ENCODE peak calls at places on chromosome 1, in six cellular contexts. O is HCT116, N is H1, A is IMR-90, R is A549, M is K562. W is an unnamed sample.

GRCh38 chr1:25799758-25800537 is at the start of gene SELENON:
- DNase-seq in O (no peak), N (no peak), A (peak; percentile 28), R (peak; percentile 38), M (peak; percentile 95), W (peak; percentile 51)

GRCh38 chr1:67735806-67736627 is 51.0 kb downstream of the GADD45A start:
- DNase-seq in O (peak; percentile 45), N (no peak), A (peak; percentile 96), R (peak; percentile 36), M (peak; percentile 70), W (peak; percentile 98)

GRCh38 chr1:242579528-242580235 is 55.2 kb upstream of the PLD5 start:
- DNase-seq in O (no peak), N (no peak), A (no peak), R (peak; percentile 8), M (no peak), W (no peak)

GRCh38 chr1:159799446-159799985 is 2.6 kb upstream of the FCRL6 start:
- DNase-seq in O (no peak), N (no peak), A (no peak), R (no peak), M (no peak), W (no peak)

GRCh38 chr1:147246910-147247655 is 4.6 kb downstream of the CHD1L start:
- DNase-seq in O (no peak), N (no peak), A (no peak), R (no peak), M (no peak), W (no peak)

GRCh38 chr1:180301135-180301737 is 71.2 kb downstream of the LHX4 start:
- DNase-seq in O (no peak), N (no peak), A (peak; percentile 72), R (no peak), M (no peak), W (no peak)

GRCh38 chr1:236141447-236142357 is 637 bp upstream of the GPR137B start:
- DNase-seq in O (no peak), N (no peak), A (peak; percentile 56), R (peak; percentile 55), M (no peak), W (peak; percentile 62)

GRCh38 chr1:86788300-86789206 is 84.2 kb downstream of the SH3GLB1 start:
- DNase-seq in O (no peak), N (no peak), A (peak; percentile 86), R (no peak), M (no peak), W (peak; percentile 70)

GRCh38 chr1:79161077-79161476 is 154.5 kb upstream of the ADGRL4 start:
- DNase-seq in O (no peak), N (no peak), A (peak; percentile 79), R (no peak), M (no peak), W (peak; percentile 89)

GRCh38 chr1:154221815-154222081 is 993 bp downstream of the UBAP2L start:
- DNase-seq in O (no peak), N (no peak), A (peak; percentile 87), R (no peak), M (no peak), W (peak; percentile 61)

GRCh38 chr1:109535481-109535880 is 4.2 kb upstream of the GPR61 start:
- DNase-seq in O (no peak), N (no peak), A (no peak), R (no peak), M (no peak), W (no peak)

GRCh38 chr1:14666376-14666775 is 67.9 kb downstream of the KAZN start:
- DNase-seq in O (no peak), N (no peak), A (no peak), R (no peak), M (no peak), W (no peak)

GRCh38 chr1:199786695-199787094 is 240.8 kb upstream of the NR5A2 start:
- DNase-seq in O (no peak), N (no peak), A (no peak), R (no peak), M (no peak), W (no peak)

GRCh38 chr1:172742599-172743500 is 83.9 kb downstream of the FASLG start:
- DNase-seq in O (peak; percentile 49), N (no peak), A (peak; percentile 51), R (peak; percentile 12), M (peak; percentile 55), W (peak; percentile 51)

GRCh38 chr1:5722635-5723157 is 269.5 kb downstream of the NPHP4 start:
- DNase-seq in O (no peak), N (no peak), A (no peak), R (no peak), M (no peak), W (no peak)

GRCh38 chr1:46315669-46316403 is 12.3 kb downstream of the UQCRH start:
- DNase-seq in O (no peak), N (no peak), A (peak; percentile 72), R (no peak), M (no peak), W (no peak)

GRCh38 chr1:34013958-34014737 is 150.3 kb downstream of the HMGB4 start:
- DNase-seq in O (peak; percentile 28), N (peak; percentile 9), A (no peak), R (no peak), M (peak; percentile 36), W (no peak)

GRCh38 chr1:244316986-244317655 is 134.6 kb downstream of the ADSS2 start:
- DNase-seq in O (no peak), N (no peak), A (no peak), R (no peak), M (no peak), W (no peak)

GRCh38 chr1:3000671-3001470 is 20.4 kb upstream of the ACTRT2 start:
- DNase-seq in O (no peak), N (no peak), A (no peak), R (no peak), M (no peak), W (no peak)

GRCh38 chr1:1371741-1372711 is 3.0 kb downstream of the AURKAIP1 start:
- DNase-seq in O (no peak), N (no peak), A (peak; percentile 38), R (peak; percentile 71), M (peak; percentile 83), W (peak; percentile 52)

GRCh38 chr1:173202430-173203145 is 4.5 kb downstream of the TNFSF4 start:
- DNase-seq in O (peak; percentile 56), N (no peak), A (peak; percentile 95), R (peak; percentile 15), M (no peak), W (peak; percentile 90)

GRCh38 chr1:165828103-165828558 is 717 bp downstream of the UCK2 start:
- DNase-seq in O (no peak), N (no peak), A (peak; percentile 30), R (peak; percentile 68), M (no peak), W (peak; percentile 49)

GRCh38 chr1:237799762-237800474 is 90.8 kb downstream of the ZP4 start:
- DNase-seq in O (no peak), N (peak; percentile 57), A (peak; percentile 4), R (peak; percentile 82), M (peak; percentile 85), W (no peak)

GRCh38 chr1:238484121-238484520 is 593.4 kb upstream of the ZP4 start:
- DNase-seq in O (no peak), N (no peak), A (peak; percentile 44), R (no peak), M (no peak), W (no peak)

GRCh38 chr1:11178021-11179015 is 10.8 kb upstream of the ANGPTL7 start:
- DNase-seq in O (no peak), N (no peak), A (peak; percentile 28), R (no peak), M (no peak), W (no peak)

GRCh38 chr1:13674386-13674785 is 25.6 kb upstream of the PRDM2 start:
- DNase-seq in O (no peak), N (no peak), A (no peak), R (no peak), M (no peak), W (no peak)

GRCh38 chr1:8283058-8283884 is 34.6 kb upstream of the SLC45A1 start:
- DNase-seq in O (no peak), N (no peak), A (no peak), R (no peak), M (no peak), W (no peak)

GRCh38 chr1:201176931-201177330 is 13.7 kb upstream of the IGFN1 start:
- DNase-seq in O (no peak), N (no peak), A (peak; percentile 56), R (no peak), M (no peak), W (no peak)

GRCh38 chr1:24727490-24728214 is 17.6 kb upstream of the CLIC4 start:
- DNase-seq in O (no peak), N (no peak), A (peak; percentile 93), R (no peak), M (no peak), W (no peak)

GRCh38 chr1:2348346-2349275 is 42.7 kb downstream of the MORN1 start:
- DNase-seq in O (no peak), N (no peak), A (no peak), R (no peak), M (no peak), W (no peak)

GRCh38 chr1:26749458-26749857 is 38.3 kb upstream of the PIGV start:
- DNase-seq in O (no peak), N (no peak), A (no peak), R (no peak), M (no peak), W (no peak)

GRCh38 chr1:151820940-151821339 is 10.7 kb downstream of the RORC start:
- DNase-seq in O (no peak), N (no peak), A (no peak), R (no peak), M (no peak), W (no peak)
- H3K4me2 ChIP-seq in O (no peak overlapping the region), N (no peak overlapping the region), A (no peak overlapping the region), R (peak overlapping the region; percentile 18), M (no peak overlapping the region), W (no peak overlapping the region)

DNA sequence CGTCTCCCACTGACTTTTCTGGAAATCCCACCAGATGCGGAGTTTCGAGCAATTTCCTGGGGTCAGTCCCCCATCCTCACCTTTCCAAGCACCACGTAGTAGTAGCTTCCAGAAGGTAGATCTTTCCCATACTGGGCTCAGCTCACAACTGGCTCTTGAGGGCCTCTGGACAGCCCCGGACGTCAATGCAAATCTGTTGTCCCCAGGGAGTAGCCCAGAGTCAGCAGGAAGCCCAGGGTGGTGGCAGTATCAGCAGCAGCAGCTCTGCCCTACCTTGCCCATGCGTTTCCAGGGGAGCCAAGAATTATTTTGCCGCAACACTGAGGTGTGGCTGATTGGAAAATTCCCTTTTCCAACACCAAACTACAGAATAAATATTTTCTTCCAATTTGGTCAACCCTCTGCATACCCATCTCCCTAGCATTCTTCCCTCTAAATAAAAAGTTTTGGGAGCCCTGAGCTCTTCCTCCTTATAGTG is 70.3 kb downstream of the CD46 start:
- DNase-seq in O (no peak), N (no peak), A (no peak), R (no peak), M (no peak), W (no peak)
- TF ChIP-seq POLR2A in O (no peak), N (no peak), A (no peak), R (no peak), M (no peak), W (no peak)

DNA sequence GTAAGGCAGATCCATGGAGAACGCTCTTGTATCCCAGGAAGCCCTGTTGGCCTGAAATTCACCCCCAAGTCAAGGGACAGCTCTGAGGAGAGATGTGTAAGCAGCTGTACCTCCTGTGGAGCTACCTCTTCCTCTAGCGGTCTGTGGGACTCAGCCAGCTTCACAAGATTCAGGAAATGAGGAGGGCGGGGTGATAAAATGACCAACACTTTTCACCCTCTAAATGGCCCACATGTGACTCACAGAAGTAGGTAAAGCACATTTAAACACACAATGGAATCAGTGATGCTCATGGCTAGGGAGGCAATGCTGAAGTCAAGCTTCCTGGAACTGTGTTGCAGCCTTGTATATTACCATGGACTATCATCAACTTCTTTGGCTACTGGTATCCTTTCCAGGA is at the start of gene SH2D1B:
- DNase-seq in O (no peak), N (no peak), A (no peak), R (no peak), M (no peak), W (no peak)
- H3K4me2 ChIP-seq in O (no peak within 1 kb of the TSS), N (no peak within 1 kb of the TSS), A (no peak within 1 kb of the TSS), R (no peak within 1 kb of the TSS), M (peak within 1 kb of the TSS; percentile 68), W (peak within 1 kb of the TSS; percentile 15)

GRCh38 chr1:18922319-18922726 is 20.0 kb upstream of the ALDH4A1 start:
- DNase-seq in O (no peak), N (no peak), A (peak; percentile 85), R (peak; percentile 39), M (no peak), W (peak; percentile 55)
- TF ChIP-seq POLR2A in O (no peak), N (no peak), A (no peak), R (no peak), M (no peak), W (no peak)

W was measured in endothelial cell of umbilical vein.